ENCODE peak calls at places on chromosomes 1 and 21, in seven cellular contexts. S is pancreas, K is A549, R is left ventricle myocardium inferior, L is prostate gland, D is H1, V is mammary epithelial cell. Q is an unnamed sample. For H3K4me1, the result is how much of the 10 kb centered on the place peaks cover.

GRCh38 chr1:17799642-17800041 is 44.5 kb downstream of the ACTL8 start:
- DNase-seq in R (no peak), K (no peak), S (no peak), D (no peak), L (no peak), V (no peak), Q (no peak)

GRCh38 chr1:103275725-103276124 is 167.4 kb upstream of the COL11A1 start:
- DNase-seq in K (no peak), S (no peak), R (no peak), L (no peak), D (no peak), V (no peak), Q (no peak)

GRCh38 chr1:168518201-168518689 is 25.6 kb downstream of the XCL2 start:
- DNase-seq in S (no peak), L (no peak), D (no peak), K (no peak), V (no peak), R (no peak), Q (no peak)

GRCh38 chr1:75083848-75084514 is 50.2 kb upstream of the LHX8 start:
- DNase-seq in S (no peak), V (peak), R (no peak), K (peak), L (no peak), D (no peak), Q (no peak)

GRCh38 chr1:54118704-54119103 is 34.1 kb downstream of the CDCP2 start:
- DNase-seq in R (no peak), L (no peak), V (no peak), K (peak), D (no peak), S (no peak), Q (no peak)

GRCh38 chr1:61531725-61532124 is 193.2 kb downstream of the TM2D1 start:
- DNase-seq in L (no peak), D (no peak), S (no peak), V (no peak), K (no peak), R (no peak), Q (no peak)

GRCh38 chr1:211830055-211830329 is 571 bp downstream of the LPGAT1 start:
- DNase-seq in L (no peak), V (no peak), D (no peak), S (no peak), K (no peak), R (peak), Q (peak)

GRCh38 chr1:168210312-168210711 is 15.5 kb upstream of the SFT2D2 start:
- DNase-seq in R (no peak), V (no peak), S (no peak), L (no peak), D (no peak), K (no peak), Q (no peak)

GRCh38 chr1:94143809-94144176 is 22.8 kb upstream of the ABCA4 start:
- DNase-seq in D (no peak), L (no peak), K (no peak), S (no peak), V (no peak), R (no peak), Q (no peak)

GRCh38 chr1:203800001-203800400 is 4.6 kb downstream of the ZBED6 start:
- DNase-seq in L (no peak), D (no peak), V (no peak), S (no peak), K (no peak), R (no peak), Q (no peak)

GRCh38 chr1:162944974-162945639 is 84.1 kb upstream of the CCDC190 start:
- DNase-seq in K (no peak), D (no peak), R (no peak), S (no peak), L (no peak), V (no peak), Q (no peak)

GRCh38 chr1:15346356-15347030 is 63.2 kb upstream of the EFHD2 start:
- DNase-seq in R (no peak), K (no peak), V (no peak), D (no peak), L (no peak), S (no peak), Q (no peak)

GRCh38 chr1:43586136-43586726 is 55.5 kb downstream of the PTPRF start:
- DNase-seq in D (no peak), L (peak), K (no peak), V (peak), S (no peak), R (no peak), Q (no peak)

GRCh38 chr1:41860214-41860613 is 58.5 kb downstream of the HIVEP3 start:
- DNase-seq in D (no peak), K (no peak), S (no peak), L (no peak), V (no peak), R (no peak), Q (no peak)

GRCh38 chr21:42013338-42013737 is 3.2 kb upstream of the ZBTB21 start:
- DNase-seq in K (no peak), D (no peak), S (no peak), V (no peak), L (no peak), R (no peak), Q (no peak)

GRCh38 chr1:48610628-48611542 is 138.9 kb upstream of the SPATA6 start:
- DNase-seq in K (no peak), D (no peak), V (no peak), R (peak), S (peak), L (peak), Q (peak)

GRCh38 chr1:183310753-183311465 is 107.3 kb downstream of the NMNAT2 start:
- DNase-seq in D (no peak), R (no peak), S (peak), L (no peak), K (no peak), V (peak), Q (no peak)

GRCh38 chr1:59061876-59062275 is 235.0 kb upstream of the FGGY start:
- DNase-seq in S (no peak), D (no peak), K (peak), L (peak), V (no peak), R (peak), Q (peak)

GRCh38 chr1:114023377-114023776 is 44.1 kb downstream of the OLFML3 start:
- DNase-seq in L (no peak), K (no peak), R (no peak), D (no peak), V (no peak), S (no peak), Q (no peak)

GRCh38 chr21:33487996-33488395 is 3.5 kb downstream of the DNAJC28 start:
- DNase-seq in V (no peak), R (no peak), S (no peak), K (no peak), D (no peak), L (no peak), Q (no peak)

GRCh38 chr1:31460027-31460426 is 47.0 kb downstream of the SERINC2 start:
- DNase-seq in K (no peak), V (no peak), R (no peak), L (no peak), S (no peak), D (no peak), Q (no peak)

GRCh38 chr1:156975084-156975483 is 54.7 kb downstream of the LRRC71 start:
- DNase-seq in L (no peak), K (no peak), R (no peak), V (no peak), S (no peak), D (no peak), Q (no peak)

DNA sequence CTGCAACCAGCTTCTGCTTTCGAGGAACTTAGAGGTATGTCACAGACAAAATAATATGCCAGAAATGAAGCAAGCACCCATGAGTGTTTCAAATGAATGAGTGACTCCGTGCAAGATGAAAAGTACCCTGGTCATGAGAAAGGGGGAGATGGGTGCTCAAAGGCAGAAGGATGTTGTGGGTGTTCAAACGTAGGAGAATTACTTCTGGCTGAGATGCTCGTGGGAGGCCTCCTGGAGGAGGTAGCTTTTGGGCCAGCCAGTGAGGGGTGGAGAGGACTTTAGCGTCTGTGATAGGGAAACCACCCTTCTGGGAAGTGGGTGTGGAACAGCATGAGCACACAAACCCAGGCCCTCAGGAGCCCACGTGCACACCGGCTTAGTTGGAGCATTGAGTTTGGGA is 113.7 kb downstream of the SYF2 start:
- DNase-seq in L (no peak), V (no peak), S (no peak), R (no peak), K (no peak), D (no peak), Q (no peak)
- H3K4me1 ChIP-seq in L (under half), V (under half), S (under half), R (under half), K (under half), D (under half), Q (under half)

GRCh38 chr1:208203127-208203847 is 40.9 kb downstream of the PLXNA2 start:
- DNase-seq in K (peak), S (peak), L (peak), R (peak), D (no peak), V (peak), Q (peak)
- H3K27ac ChIP-seq in K (peak), S (peak), L (peak), R (peak), D (no peak), V (no peak), Q (no peak)

GRCh38 chr1:1858382-1859086 is 32.4 kb downstream of the GNB1 start:
- DNase-seq in R (peak), S (peak), L (peak), V (peak), K (peak), D (no peak), Q (peak)
- TF ChIP-seq CTCF in R (peak), S (no peak), L (peak), V (peak), K (no peak), D (peak), Q (no peak)

GRCh38 chr1:101129975-101130374 is 104.4 kb upstream of the DPH5 start:
- DNase-seq in S (no peak), V (no peak), D (no peak), K (no peak), R (no peak), L (no peak), Q (no peak)
- H3K4me1 ChIP-seq in S (under half), V (under half), D (under half), K (under half), R (under half), L (under half), Q (under half)

GRCh38 chr1:229271448-229272120 is 673 bp downstream of the RAB4A start:
- DNase-seq in L (peak), D (no peak), K (peak), R (peak), V (no peak), S (no peak), Q (peak)

GRCh38 chr1:229266269-229266668 is 4.6 kb upstream of the RAB4A start:
- DNase-seq in K (no peak), D (no peak), V (no peak), S (no peak), L (no peak), R (no peak), Q (no peak)

GRCh38 chr1:229270547-229271447 is at the start of gene RAB4A:
- DNase-seq in K (peak), D (no peak), V (peak), L (peak), S (peak), R (peak), Q (peak)

GRCh38 chr1:229266832-229267500 is 3.9 kb upstream of the RAB4A start:
- DNase-seq in D (no peak), R (no peak), K (no peak), V (no peak), L (no peak), S (no peak), Q (no peak)

DNA sequence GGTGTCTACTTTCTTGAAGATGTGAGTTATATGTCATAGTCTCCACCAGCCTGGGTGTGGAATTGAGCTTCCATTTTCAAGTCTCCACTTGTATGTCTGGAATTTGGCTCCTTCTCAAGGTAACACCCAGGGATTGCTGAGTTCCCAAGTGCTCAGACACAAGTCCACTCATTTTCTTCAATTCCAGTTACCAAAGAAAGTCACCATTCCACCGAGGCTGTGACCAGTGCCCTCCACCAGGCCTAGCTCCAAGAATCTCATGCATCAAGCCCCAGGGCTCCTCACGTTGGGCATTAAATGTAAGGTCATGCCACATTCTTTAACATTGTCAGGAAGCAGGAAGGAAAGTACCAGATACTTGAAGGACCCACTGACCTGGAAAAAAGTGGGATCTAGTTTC is 2.4 kb upstream of the RAB4A start:
- DNase-seq in K (no peak), D (no peak), L (no peak), R (no peak), S (no peak), V (peak), Q (no peak)
- H3K27ac ChIP-seq in K (no peak), D (no peak), L (peak), R (peak), S (no peak), V (peak), Q (no peak)

DNA sequence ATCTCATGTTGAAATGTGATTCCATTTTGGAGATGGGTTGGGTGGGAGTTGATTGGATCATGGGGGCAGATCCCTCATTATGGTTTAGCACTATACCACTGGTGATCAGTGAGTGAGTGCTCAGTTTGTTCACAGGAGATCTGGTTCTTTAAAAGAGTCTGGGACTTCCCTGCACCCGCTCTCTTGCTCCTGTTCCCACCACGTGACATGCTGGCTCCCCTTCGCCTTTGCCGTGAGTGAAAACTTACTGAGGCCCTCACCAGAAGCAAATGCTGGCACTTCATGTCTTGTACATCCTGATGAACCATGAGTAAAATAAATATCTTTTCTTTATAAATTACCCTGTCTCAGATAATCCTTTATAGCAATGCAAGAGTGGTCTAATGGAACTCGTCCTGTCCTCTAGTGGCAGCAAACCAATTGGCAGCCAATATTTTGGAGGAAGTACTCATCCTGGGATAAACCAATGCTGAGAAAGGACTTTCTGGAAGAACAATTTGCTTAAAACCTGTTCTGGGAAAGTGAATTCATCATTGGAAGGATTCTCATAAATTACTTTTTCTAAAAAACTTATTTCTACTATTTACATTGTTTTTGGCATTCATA is 27.8 kb upstream of the CYP4A11 start:
- DNase-seq in R (no peak), D (no peak), K (peak), V (no peak), S (no peak), L (no peak), Q (no peak)
- TF ChIP-seq CTCF in R (peak), D (peak), K (no peak), V (peak), S (no peak), L (no peak), Q (no peak)

GRCh38 chr1:67833595-67833926 is 294 bp upstream of the GNG12 start:
- DNase-seq in K (no peak), R (no peak), D (no peak), S (no peak), L (peak), V (no peak), Q (peak)
- H3K4me1 ChIP-seq in K (under half), R (under half), D (under half), S (under half), L (under half), V (half or more), Q (under half)

Q was measured in testis.